ENCODE peak calls at places on chromosomes 6 and 20, in four cellular contexts. T is prostate gland, M is transverse colon, K is HCT116. P is an unnamed sample.
A peak's percentile ranks its signal among the peaks of the same experiment; 100 is the strongest.

GRCh38 chr6:142195862-142196536 is 48.9 kb downstream of the VTA1 start:
- DNase-seq in T (no peak), M (no peak), K (no peak), P (no peak)

GRCh38 chr6:113120214-113120576 is 737.0 kb upstream of the MARCKS start:
- DNase-seq in T (no peak), M (no peak), K (peak; percentile 86), P (no peak)

GRCh38 chr20:46088409-46089075 is 1.2 kb downstream of the NCOA5 start:
- DNase-seq in T (no peak), M (no peak), K (no peak), P (peak; percentile 63)

GRCh38 chr6:90446164-90446563 is 140.7 kb downstream of the MAP3K7 start:
- DNase-seq in T (no peak), M (no peak), K (no peak), P (no peak)

GRCh38 chr6:36070252-36070651 is 42.6 kb downstream of the MAPK14 start:
- DNase-seq in T (no peak), M (no peak), K (no peak), P (no peak)

GRCh38 chr6:39961178-39961577 is 26.9 kb upstream of the MOCS1 start:
- DNase-seq in T (no peak), M (no peak), K (no peak), P (no peak)

GRCh38 chr6:97626586-97627441 is 343.8 kb upstream of the MMS22L start:
- DNase-seq in T (no peak), M (no peak), K (no peak), P (no peak)

GRCh38 chr6:154457046-154457713 is 53.3 kb downstream of the CNKSR3 start:
- DNase-seq in T (no peak), M (no peak), K (no peak), P (no peak)

GRCh38 chr6:155936551-155936950 is 480.9 kb upstream of the NOX3 start:
- DNase-seq in T (no peak), M (no peak), K (no peak), P (no peak)

GRCh38 chr6:162068340-162068739 is 659.2 kb downstream of the PRKN start:
- DNase-seq in T (no peak), M (no peak), K (no peak), P (no peak)

GRCh38 chr20:5309971-5310370 is 6.8 kb downstream of the PROKR2 start:
- DNase-seq in T (no peak), M (no peak), K (no peak), P (no peak)

GRCh38 chr20:8646716-8647115 is 422.2 kb upstream of the PLCB4 start:
- DNase-seq in T (no peak), M (no peak), K (no peak), P (no peak)

GRCh38 chr6:12291785-12292604 is 1.8 kb downstream of the EDN1 start:
- DNase-seq in T (no peak), M (peak; percentile 47), K (no peak), P (peak; percentile 73)

GRCh38 chr6:37535701-37536461 is 36.2 kb upstream of the CCDC167 start:
- DNase-seq in T (peak; percentile 14), M (no peak), K (no peak), P (no peak)

GRCh38 chr6:80523029-80523428 is 416.6 kb downstream of the BCKDHB start:
- DNase-seq in T (no peak), M (no peak), K (no peak), P (no peak)

GRCh38 chr6:80523531-80523970 is 417.1 kb downstream of the BCKDHB start:
- DNase-seq in T (no peak), M (no peak), K (no peak), P (no peak)

GRCh38 chr6:80517525-80517924 is 411.1 kb downstream of the BCKDHB start:
- DNase-seq in T (no peak), M (no peak), K (no peak), P (no peak)

GRCh38 chr6:80522556-80522955 is 416.1 kb downstream of the BCKDHB start:
- DNase-seq in T (no peak), M (no peak), K (no peak), P (no peak)

GRCh38 chr6:80520195-80520594 is 413.7 kb downstream of the BCKDHB start:
- DNase-seq in T (no peak), M (no peak), K (no peak), P (no peak)
- TF ChIP-seq POLR2AphosphoS5 in T (no peak), M (no peak), K (no peak), P (no peak)

DNA sequence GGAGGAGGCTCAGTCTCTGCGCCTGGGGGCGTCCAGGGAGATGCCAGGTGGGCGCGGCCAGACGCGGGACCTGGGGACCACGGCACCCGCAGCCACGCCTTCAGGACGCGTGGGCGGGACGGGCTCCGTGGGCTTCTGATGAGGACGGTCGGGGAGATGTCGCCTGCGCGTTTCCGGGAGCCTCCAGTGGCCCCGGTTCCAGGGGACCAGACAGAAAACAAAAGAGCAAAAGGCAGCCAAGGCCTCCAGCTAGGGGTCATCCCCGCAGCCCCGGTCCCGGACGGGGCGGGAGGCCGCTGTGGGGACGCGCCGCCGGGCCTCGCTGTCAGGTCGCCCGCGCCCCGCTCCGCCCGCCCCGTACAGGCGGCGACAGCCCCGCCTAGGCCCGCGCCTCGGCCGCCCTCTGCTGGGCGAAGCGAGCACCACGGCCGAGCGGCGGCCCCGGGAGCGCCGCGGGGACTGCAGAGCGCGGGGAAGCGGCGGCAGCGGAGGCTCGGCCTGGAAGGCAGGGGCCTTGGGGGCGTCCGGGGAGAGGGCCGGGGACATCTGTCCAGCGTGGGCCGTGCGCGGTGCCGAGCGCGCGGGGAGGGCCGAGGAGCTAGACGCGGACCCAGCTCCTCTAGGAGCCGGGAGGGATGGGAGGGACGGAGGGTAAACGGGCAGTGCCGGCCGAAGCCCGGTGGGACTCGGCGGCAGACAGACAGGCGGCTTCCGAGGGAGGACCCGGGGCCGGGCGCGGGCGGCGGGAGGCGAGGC is 48.7 kb downstream of the TMEM242 start:
- DNase-seq in T (peak; percentile 54), M (peak; percentile 80), K (peak; percentile 31), P (peak; percentile 38)
- TF ChIP-seq POLR2AphosphoS5 in T (no peak), M (no peak), K (peak; percentile 68), P (no peak)

DNA sequence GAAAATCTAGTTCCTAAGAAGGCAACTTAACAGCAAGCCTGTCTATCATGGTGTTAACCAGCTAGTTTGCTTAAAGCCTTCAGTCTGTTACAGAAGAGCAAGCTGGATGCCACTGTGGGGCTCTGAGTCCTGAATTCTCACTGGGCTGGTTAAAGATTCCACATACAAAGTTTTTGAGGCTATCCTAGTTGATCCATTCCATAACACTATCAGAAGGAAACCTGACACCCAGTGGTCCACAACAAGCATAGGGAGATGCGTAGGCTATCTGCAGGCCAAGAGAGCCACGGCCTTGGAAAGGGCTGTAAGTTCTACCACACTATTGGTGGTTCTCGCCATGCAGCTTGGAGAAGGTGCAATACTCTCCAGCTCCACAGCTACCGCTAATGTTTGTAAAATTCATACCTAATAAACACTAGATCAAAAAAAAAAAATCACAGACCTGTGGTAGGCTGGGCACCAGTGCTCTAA is 420 bp upstream of the MCCD1 start:
- DNase-seq in T (no peak), M (no peak), K (no peak), P (peak; percentile 54)
- TF ChIP-seq POLR2AphosphoS5 in T (no peak), M (no peak), K (no peak), P (no peak)

GRCh38 chr20:20051767-20052073 is 546 bp downstream of the CRNKL1 start:
- DNase-seq in T (no peak), M (no peak), K (no peak), P (no peak)

GRCh38 chr20:20052074-20052970 is at the start of the genes CFAP61 and CRNKL1:
- DNase-seq in T (peak; percentile 94), M (peak; percentile 97), K (peak; percentile 94), P (peak; percentile 99)
- TF ChIP-seq POLR2AphosphoS5 in T (peak; percentile 93), M (peak; percentile 71), K (peak; percentile 65), P (peak; percentile 96)

P was measured in HepG2.